ENCODE peak calls at places on chromosomes 13 and 19, in nine cellular contexts. M, W, G, D, K, O, R, J and P are unnamed samples.

GRCh38 chr19:45901432-45901903 is 945 bp downstream of the MYPOP start:
- DNase-seq in D (peak), O (peak), G (peak), M (peak), R (peak), W (peak), J (no peak), K (no peak), P (peak)

GRCh38 chr13:50798923-50799322 is 44.6 kb downstream of the DLEU7 start:
- DNase-seq in O (peak), K (no peak), R (no peak), D (no peak), M (no peak), G (no peak), J (no peak), W (no peak), P (no peak)

GRCh38 chr13:110173247-110173818 is 133.6 kb downstream of the COL4A1 start:
- DNase-seq in R (no peak), M (no peak), W (no peak), G (no peak), K (no peak), O (no peak), J (no peak), D (no peak), P (no peak)

GRCh38 chr19:52200044-52200443 is 10.2 kb downstream of the PPP2R1A start:
- DNase-seq in O (peak), K (no peak), G (no peak), W (peak), M (no peak), R (no peak), D (no peak), J (peak), P (no peak)

GRCh38 chr13:99316657-99317244 is 9.6 kb upstream of the GPR183 start:
- DNase-seq in J (no peak), D (peak), M (no peak), R (peak), K (no peak), O (no peak), G (no peak), W (no peak), P (no peak)

GRCh38 chr13:41512441-41512840 is 55.1 kb downstream of the RGCC start:
- DNase-seq in M (no peak), D (no peak), J (no peak), W (no peak), K (no peak), G (no peak), O (no peak), R (no peak), P (no peak)

GRCh38 chr19:5952193-5953033 is 25.5 kb downstream of the RANBP3 start:
- DNase-seq in G (no peak), O (no peak), D (no peak), W (no peak), K (no peak), M (no peak), R (no peak), J (no peak), P (no peak)

GRCh38 chr13:30257433-30258099 is 49.8 kb downstream of the KATNAL1 start:
- DNase-seq in J (no peak), K (peak), M (peak), O (no peak), R (no peak), D (no peak), W (no peak), G (peak), P (peak)

GRCh38 chr13:74825170-74825948 is 656.6 kb downstream of the TBC1D4 start:
- DNase-seq in M (no peak), W (no peak), J (no peak), G (no peak), R (no peak), O (peak), K (no peak), D (no peak), P (no peak)

GRCh38 chr13:27827646-27828045 is 35.4 kb downstream of the GSX1 start:
- DNase-seq in M (no peak), G (no peak), K (no peak), R (no peak), J (no peak), W (no peak), O (no peak), D (no peak), P (no peak)

GRCh38 chr13:32669030-32669646 is 82.9 kb downstream of the PDS5B start:
- DNase-seq in K (peak), D (no peak), O (peak), M (no peak), G (no peak), R (no peak), J (no peak), W (no peak), P (peak)

GRCh38 chr13:40379794-40380608 is 286.4 kb downstream of the FOXO1 start:
- DNase-seq in D (no peak), K (no peak), M (no peak), W (no peak), G (no peak), J (no peak), R (no peak), O (no peak), P (no peak)

GRCh38 chr19:15900504-15900903 is 2.6 kb upstream of the CYP4F2 start:
- DNase-seq in R (no peak), O (no peak), D (no peak), M (no peak), K (no peak), G (no peak), W (no peak), J (no peak), P (no peak)

GRCh38 chr19:28023064-28023463 is 1189.9 kb downstream of the UQCRFS1 start:
- DNase-seq in J (no peak), D (no peak), W (no peak), O (peak), M (no peak), R (no peak), K (no peak), G (no peak), P (no peak)

GRCh38 chr19:3849092-3849491 is 19.7 kb downstream of the ZFR2 start:
- DNase-seq in O (no peak), W (no peak), G (peak), J (no peak), M (no peak), R (no peak), K (no peak), D (no peak), P (no peak)

GRCh38 chr13:45207319-45207718 is 6.5 kb upstream of the KCTD4 start:
- DNase-seq in M (no peak), R (no peak), D (no peak), J (no peak), G (no peak), K (no peak), W (no peak), O (no peak), P (no peak)

GRCh38 chr13:100673831-100674362 is 698 bp downstream of the TMTC4 start:
- DNase-seq in R (peak), G (no peak), D (peak), W (no peak), J (peak), O (peak), K (peak), M (peak), P (peak)

GRCh38 chr13:24459234-24459633 is 53.3 kb downstream of the PARP4 start:
- DNase-seq in O (peak), D (no peak), G (no peak), R (no peak), M (no peak), J (no peak), K (peak), W (no peak), P (peak)

GRCh38 chr19:38434549-38435051 is 1.1 kb downstream of the RYR1 start:
- DNase-seq in G (peak), D (no peak), O (no peak), W (no peak), R (no peak), M (no peak), K (no peak), J (peak), P (no peak)

GRCh38 chr19:29004796-29005195 is 208.2 kb downstream of the UQCRFS1 start:
- DNase-seq in D (peak), M (no peak), O (no peak), K (no peak), G (no peak), W (no peak), J (no peak), R (no peak), P (no peak)

GRCh38 chr19:2056810-2057192 is 5.8 kb upstream of the MKNK2 start:
- DNase-seq in O (no peak), D (no peak), R (peak), W (no peak), G (no peak), K (no peak), J (peak), M (no peak), P (no peak)

GRCh38 chr19:45474191-45474940 is 6.6 kb downstream of the FOSB start:
- DNase-seq in W (no peak), G (no peak), K (no peak), O (peak), M (no peak), J (no peak), R (no peak), D (no peak), P (no peak)

GRCh38 chr19:11995174-11995573 is 30.3 kb downstream of the ZNF763 start:
- DNase-seq in R (no peak), G (no peak), O (peak), K (no peak), W (no peak), M (no peak), J (no peak), D (no peak), P (no peak)

GRCh38 chr13:77235456-77236022 is 91.4 kb downstream of the MYCBP2 start:
- DNase-seq in M (no peak), W (no peak), G (no peak), O (no peak), D (no peak), K (no peak), J (no peak), R (no peak), P (no peak)

GRCh38 chr19:51799311-51799997 is 4.5 kb downstream of the FPR3 start:
- DNase-seq in J (peak), M (peak), G (no peak), D (peak), W (peak), R (peak), O (peak), K (no peak), P (no peak)

GRCh38 chr19:29724102-29724641 is 9.1 kb upstream of the C19orf12 start:
- DNase-seq in W (no peak), D (no peak), K (no peak), R (no peak), O (peak), G (peak), J (no peak), M (no peak), P (no peak)

GRCh38 chr13:108086678-108087077 is 128.7 kb downstream of the LIG4 start:
- DNase-seq in G (no peak), J (no peak), D (no peak), R (no peak), O (no peak), W (no peak), M (no peak), K (no peak), P (no peak)
- TF ChIP-seq CTCF in G (no peak), J (no peak), D (no peak), R (no peak), O (no peak), W (no peak), M (no peak), K (peak), P (no peak)

DNA sequence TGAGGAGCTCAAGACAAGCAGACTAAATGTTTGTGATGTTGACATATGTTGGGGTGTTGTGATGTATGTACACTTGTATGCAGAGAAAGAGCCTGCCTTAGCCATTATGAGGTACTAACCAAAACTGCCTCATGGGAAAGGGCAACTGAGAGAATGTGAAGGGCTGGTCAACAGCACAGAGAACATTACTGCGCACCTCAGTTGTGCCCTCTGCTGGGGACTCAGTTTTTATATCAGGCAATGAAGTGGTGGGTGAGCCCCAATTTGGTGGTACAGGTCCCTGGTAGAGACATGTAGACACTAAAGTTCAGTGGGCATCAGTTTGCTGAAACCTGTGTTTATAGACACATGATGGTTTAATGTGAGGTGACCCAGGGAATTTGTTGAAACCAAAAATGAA is 286.9 kb downstream of the DCT start:
- DNase-seq in J (no peak), K (peak), W (no peak), G (peak), O (peak), D (no peak), M (peak), R (no peak), P (peak)
- TF ChIP-seq CTCF in J (peak), K (peak), W (no peak), G (peak), O (peak), D (peak), M (peak), R (no peak), P (no peak)

DNA sequence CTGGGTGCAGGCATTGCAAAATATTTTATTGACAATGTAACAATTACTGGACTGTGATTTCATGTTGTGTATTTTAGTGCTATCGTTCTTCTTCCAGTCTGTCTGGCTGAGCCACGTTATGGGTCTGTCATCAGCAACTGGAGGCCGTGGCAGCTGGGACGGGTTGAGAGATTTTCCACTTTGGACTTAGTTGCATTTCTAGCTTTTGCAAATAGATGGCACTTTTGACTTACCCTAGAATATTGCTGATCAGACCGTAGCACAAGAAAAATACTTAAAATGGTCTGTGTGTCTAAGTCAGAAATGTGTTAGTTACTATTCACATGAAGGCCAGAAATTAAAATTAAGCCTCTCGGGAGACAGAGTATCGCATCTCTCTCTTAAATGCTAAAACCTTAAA is 211.1 kb downstream of the TEX29 start:
- DNase-seq in M (no peak), D (no peak), K (no peak), W (no peak), J (no peak), O (peak), R (no peak), G (no peak), P (no peak)
- TF ChIP-seq CTCF in M (no peak), D (peak), K (no peak), W (no peak), J (no peak), O (no peak), R (no peak), G (no peak), P (no peak)

GRCh38 chr13:34943675-34944634 is 1.9 kb downstream of the NBEA start:
- DNase-seq in W (no peak), G (no peak), O (no peak), J (no peak), D (no peak), R (no peak), M (no peak), K (peak), P (peak)

GRCh38 chr13:34941436-34941834 is 635 bp upstream of the NBEA start:
- DNase-seq in M (no peak), D (no peak), K (no peak), R (no peak), J (no peak), W (no peak), O (no peak), G (no peak), P (no peak)

GRCh38 chr13:34939771-34940170 is 2.3 kb upstream of the NBEA start:
- DNase-seq in W (no peak), G (no peak), J (no peak), K (no peak), O (no peak), D (no peak), M (no peak), R (no peak), P (no peak)

GRCh38 chr13:34942732-34943674 is 933 bp downstream of the NBEA start:
- DNase-seq in W (no peak), R (peak), J (peak), K (peak), D (peak), M (peak), G (peak), O (peak), P (peak)

GRCh38 chr13:34941835-34942731 is at the start of gene NBEA:
- DNase-seq in O (peak), G (peak), D (peak), R (peak), K (peak), W (peak), J (peak), M (peak), P (peak)
- TF ChIP-seq CTCF in O (peak), G (peak), D (no peak), R (no peak), K (no peak), W (no peak), J (peak), M (peak), P (no peak)

DNA sequence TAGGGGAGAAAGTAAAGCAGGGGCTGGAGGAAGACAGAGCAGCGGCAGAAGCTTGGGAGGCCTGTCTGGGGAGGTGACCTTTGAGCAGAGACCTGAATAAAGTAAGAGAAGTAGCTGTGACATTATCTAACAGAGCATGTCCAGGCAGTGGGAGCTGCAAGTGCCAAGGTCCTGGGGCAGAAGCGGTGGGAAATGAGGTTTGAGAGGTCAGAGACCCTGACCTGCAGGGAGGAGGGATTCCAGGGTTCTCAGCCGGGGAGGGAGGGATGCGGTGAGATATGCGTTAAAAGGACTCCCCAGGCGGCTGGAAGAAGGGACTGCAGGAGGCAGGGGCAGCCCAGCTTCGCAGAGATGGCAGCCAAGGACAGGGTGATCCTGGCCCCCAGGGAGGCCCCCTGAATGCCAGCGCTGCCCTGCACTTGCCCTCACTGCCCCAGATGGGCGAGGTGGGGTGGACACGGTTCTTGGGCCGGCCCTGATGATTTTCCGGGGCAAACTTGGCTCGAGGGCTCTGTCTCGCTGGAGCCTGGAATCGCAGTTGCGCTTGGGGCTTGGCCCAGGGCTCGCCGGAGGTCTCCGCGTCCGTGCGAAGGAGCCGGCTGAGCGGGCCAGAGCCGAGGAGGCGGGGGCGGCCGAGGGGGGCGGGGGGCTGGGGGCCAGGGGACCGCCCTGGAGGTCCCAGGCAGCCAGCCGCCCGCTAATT is 3.2 kb downstream of the CRLF1 start:
- DNase-seq in M (no peak), W (no peak), D (no peak), G (peak), O (peak), J (no peak), R (no peak), K (peak), P (peak)
- TF ChIP-seq CTCF in M (peak), W (no peak), D (peak), G (peak), O (peak), J (no peak), R (no peak), K (no peak), P (no peak)